ENCODE peak calls at places on chromosomes 2 and 18, in eight cellular contexts. P, R, N, X, K, Q, V and W are unnamed samples.

GRCh38 chr2:181312515-181312927 is 144.7 kb upstream of the ITGA4 start:
- DNase-seq in P (no peak), R (no peak), N (no peak), X (peak; percentile 21), K (no peak), Q (no peak), V (no peak), W (no peak)

GRCh38 chr2:26179446-26179907 is 6.6 kb downstream of the GAREM2 start:
- DNase-seq in P (no peak), R (no peak), N (no peak), X (no peak), K (no peak), Q (no peak), V (no peak), W (no peak)

GRCh38 chr2:15912203-15912602 is 28.1 kb upstream of the MYCN start:
- DNase-seq in P (no peak), R (peak; percentile 59), N (no peak), X (peak; percentile 42), K (no peak), Q (no peak), V (peak; percentile 2), W (peak; percentile 76)

GRCh38 chr2:147884796-147885195 is 40.0 kb downstream of the ACVR2A start:
- DNase-seq in P (no peak), R (no peak), N (no peak), X (no peak), K (no peak), Q (no peak), V (no peak), W (no peak)

GRCh38 chr18:40813116-40813515 is 1141.9 kb upstream of the PIK3C3 start:
- DNase-seq in P (no peak), R (peak; percentile 4), N (no peak), X (no peak), K (no peak), Q (no peak), V (no peak), W (peak; percentile 5)

GRCh38 chr2:138722316-138722715 is 57.9 kb downstream of the NXPH2 start:
- DNase-seq in P (no peak), R (peak; percentile 30), N (no peak), X (no peak), K (peak; percentile 28), Q (no peak), V (no peak), W (no peak)

GRCh38 chr18:36023336-36023735 is 44.0 kb downstream of the RPRD1A start:
- DNase-seq in P (no peak), R (no peak), N (no peak), X (no peak), K (no peak), Q (no peak), V (no peak), W (no peak)

GRCh38 chr18:5296706-5297320 is 1.3 kb upstream of the ZBTB14 start:
- DNase-seq in P (peak; percentile 55), R (peak; percentile 83), N (peak; percentile 85), X (peak; percentile 82), K (peak; percentile 86), Q (peak; percentile 92), V (peak; percentile 36), W (peak; percentile 90)

GRCh38 chr2:42859801-42860200 is 67.4 kb upstream of the HAAO start:
- DNase-seq in P (no peak), R (no peak), N (no peak), X (no peak), K (no peak), Q (no peak), V (no peak), W (peak; percentile 61)

GRCh38 chr2:109364212-109364611 is 235.2 kb downstream of the SH3RF3 start:
- DNase-seq in P (no peak), R (peak; percentile 34), N (no peak), X (no peak), K (no peak), Q (no peak), V (no peak), W (no peak)

GRCh38 chr18:46756559-46757201 is at the start of gene ST8SIA5:
- DNase-seq in P (no peak), R (no peak), N (no peak), X (no peak), K (no peak), Q (no peak), V (no peak), W (no peak)

GRCh38 chr18:6683112-6683876 is 46.2 kb upstream of the ARHGAP28 start:
- DNase-seq in P (no peak), R (no peak), N (no peak), X (no peak), K (no peak), Q (peak; percentile 76), V (no peak), W (no peak)

GRCh38 chr18:36095936-36096519 is 28.7 kb upstream of the RPRD1A start:
- DNase-seq in P (no peak), R (peak; percentile 86), N (no peak), X (no peak), K (no peak), Q (no peak), V (peak; percentile 25), W (peak; percentile 77)

GRCh38 chr2:210502997-210503621 is 26.6 kb upstream of the LANCL1 start:
- DNase-seq in P (peak; percentile 27), R (peak; percentile 56), N (peak; percentile 45), X (peak; percentile 48), K (peak; percentile 46), Q (no peak), V (peak; percentile 27), W (peak; percentile 46)

GRCh38 chr2:28054916-28055315 is 164.4 kb downstream of the BABAM2 start:
- DNase-seq in P (no peak), R (peak; percentile 36), N (no peak), X (no peak), K (no peak), Q (no peak), V (no peak), W (no peak)

GRCh38 chr2:102030855-102031527 is 39.2 kb downstream of the IL1R2 start:
- DNase-seq in P (no peak), R (no peak), N (no peak), X (no peak), K (no peak), Q (no peak), V (no peak), W (no peak)

GRCh38 chr2:16625201-16625729 is 40.4 kb downstream of the CYRIA start:
- DNase-seq in P (no peak), R (no peak), N (no peak), X (peak; percentile 26), K (no peak), Q (peak; percentile 67), V (no peak), W (no peak)

GRCh38 chr2:99067871-99068270 is 73.6 kb upstream of the C2orf15 start:
- DNase-seq in P (no peak), R (no peak), N (no peak), X (no peak), K (no peak), Q (no peak), V (no peak), W (no peak)

GRCh38 chr2:54504866-54505265 is 48.7 kb downstream of the SPTBN1 start:
- DNase-seq in P (no peak), R (no peak), N (no peak), X (no peak), K (no peak), Q (no peak), V (no peak), W (no peak)

GRCh38 chr2:131153529-131153928 is 48.4 kb downstream of the PLEKHB2 start:
- DNase-seq in P (no peak), R (no peak), N (no peak), X (no peak), K (no peak), Q (no peak), V (no peak), W (no peak)

GRCh38 chr2:165440367-165440766 is 29.1 kb upstream of the CSRNP3 start:
- DNase-seq in P (no peak), R (peak; percentile 87), N (no peak), X (no peak), K (no peak), Q (no peak), V (no peak), W (no peak)
- TF ChIP-seq CTCF in P (no peak), R (no peak), N (no peak), X (no peak), K (no peak), Q (no peak), V (no peak), W (no peak)

GRCh38 chr2:76469066-76469465 is 758.4 kb upstream of the GCFC2 start:
- DNase-seq in P (no peak), R (no peak), N (no peak), X (no peak), K (no peak), Q (no peak), V (no peak), W (no peak)
- H3K4me3 ChIP-seq in P (no peak overlapping the region), R (no peak overlapping the region), N (no peak overlapping the region), X (no peak overlapping the region), K (no peak overlapping the region), Q (no peak overlapping the region), V (no peak overlapping the region), W (no peak overlapping the region)

GRCh38 chr18:2223394-2223793 is 347.9 kb downstream of the METTL4 start:
- DNase-seq in P (no peak), R (peak; percentile 4), N (no peak), X (no peak), K (no peak), Q (no peak), V (no peak), W (peak; percentile 17)

GRCh38 chr18:2222270-2223185 is 348.8 kb downstream of the METTL4 start:
- DNase-seq in P (no peak), R (no peak), N (no peak), X (peak; percentile 29), K (peak; percentile 23), Q (no peak), V (no peak), W (peak; percentile 74)

GRCh38 chr18:2218101-2218500 is 353.2 kb downstream of the METTL4 start:
- DNase-seq in P (no peak), R (no peak), N (no peak), X (no peak), K (no peak), Q (no peak), V (no peak), W (no peak)

GRCh38 chr18:2223859-2224258 is 347.4 kb downstream of the METTL4 start:
- DNase-seq in P (no peak), R (peak; percentile 37), N (peak; percentile 56), X (no peak), K (no peak), Q (no peak), V (peak; percentile 7), W (peak; percentile 65)
- TF ChIP-seq CTCF in P (no peak), R (peak; percentile 49), N (peak; percentile 39), X (peak; percentile 31), K (no peak), Q (peak; percentile 46), V (peak; percentile 48), W (peak; percentile 72)

DNA sequence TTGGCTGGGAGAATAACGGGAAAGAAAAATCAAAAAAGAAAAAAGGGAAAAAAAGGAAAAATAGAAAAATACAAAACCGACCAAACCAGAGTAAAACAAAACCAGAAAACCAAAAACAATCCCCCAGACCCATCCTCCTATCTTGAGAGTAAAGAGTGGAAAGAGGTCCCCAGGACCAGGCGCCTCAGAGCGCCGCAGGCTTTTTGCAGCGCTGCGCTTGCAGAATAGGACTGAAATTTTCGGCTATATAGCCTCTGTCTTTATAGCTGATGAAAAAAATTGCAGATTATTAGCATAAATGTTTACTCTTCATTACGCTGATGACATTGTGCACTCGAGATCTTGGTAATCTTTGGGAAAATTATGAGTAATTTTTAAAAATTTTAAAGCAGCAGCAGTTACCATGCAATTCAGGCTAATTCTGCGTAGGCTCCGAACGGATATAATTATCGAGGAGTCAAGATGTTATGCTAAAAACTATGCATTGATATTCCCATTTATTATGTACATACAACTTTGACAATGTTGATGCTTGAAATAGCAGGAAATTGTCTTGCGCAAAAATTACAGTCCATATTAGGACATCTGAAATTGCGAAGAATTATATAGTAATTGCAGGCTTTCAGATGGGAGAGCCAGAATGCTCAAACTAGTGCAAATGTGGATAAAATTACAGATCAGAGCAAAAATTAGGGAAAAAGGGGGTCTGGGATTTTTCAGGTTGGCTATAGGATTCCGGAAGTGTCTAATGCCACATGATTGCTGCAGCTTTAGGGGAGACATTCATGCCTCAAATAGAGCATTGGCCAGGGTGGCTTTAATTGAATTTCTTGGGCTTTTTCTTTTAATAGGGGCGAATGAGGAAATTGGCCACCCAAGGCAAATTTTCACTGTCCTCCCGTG is 8.4 kb downstream of the DLX1 start:
- DNase-seq in P (no peak), R (no peak), N (no peak), X (no peak), K (no peak), Q (no peak), V (no peak), W (no peak)
- H3K4me3 ChIP-seq in P (no peak overlapping the region), R (no peak overlapping the region), N (no peak overlapping the region), X (no peak overlapping the region), K (no peak overlapping the region), Q (no peak overlapping the region), V (peak overlapping the region; percentile 67), W (no peak overlapping the region)